ENCODE peak calls at places on chromosomes 6 and 20, in four cellular contexts. X, A, C and R are unnamed samples.

GRCh38 chr6:38673397-38674165 is 29.4 kb downstream of the GLO1 start:
- DNase-seq in X (peak), C (no peak), A (no peak), R (no peak)

GRCh38 chr20:35305682-35306556 is 13.7 kb upstream of the FAM83C start:
- DNase-seq in A (no peak), C (no peak), X (peak), R (no peak)

GRCh38 chr6:71181565-71181964 is 107.0 kb upstream of the OGFRL1 start:
- DNase-seq in X (peak), C (no peak), A (no peak), R (no peak)

GRCh38 chr20:46559685-46560440 is 9.4 kb upstream of the OCSTAMP start:
- DNase-seq in C (no peak), A (no peak), X (no peak), R (no peak)

GRCh38 chr6:30391240-30391639 is 46.3 kb downstream of the RPP21 start:
- DNase-seq in C (no peak), X (no peak), A (no peak), R (no peak)

GRCh38 chr20:19995220-19995863 is 21.8 kb upstream of the NAA20 start:
- DNase-seq in C (peak), X (peak), A (no peak), R (peak)

GRCh38 chr6:117266267-117266797 is 974 bp downstream of the VGLL2 start:
- DNase-seq in C (no peak), A (no peak), X (no peak), R (no peak)

GRCh38 chr6:47034919-47035318 is 7.2 kb downstream of the ADGRF1 start:
- DNase-seq in A (no peak), X (peak), C (no peak), R (no peak)

GRCh38 chr6:12886961-12887775 is 170.6 kb downstream of the PHACTR1 start:
- DNase-seq in X (peak), C (no peak), A (no peak), R (no peak)

GRCh38 chr6:30075094-30075986 is at the start of gene RNF39:
- DNase-seq in C (no peak), X (peak), A (no peak), R (peak)

GRCh38 chr6:154164397-154164796 is 125.4 kb downstream of the OPRM1 start:
- DNase-seq in X (no peak), A (no peak), C (no peak), R (no peak)

GRCh38 chr6:89970609-89971337 is 76.5 kb downstream of the GJA10 start:
- DNase-seq in A (no peak), X (peak), C (no peak), R (no peak)

GRCh38 chr6:32432050-32432450 is 7.6 kb upstream of the HLA-DRA start:
- DNase-seq in C (peak), X (peak), A (no peak), R (no peak)

GRCh38 chr20:63129991-63130653 is 85.8 kb downstream of the YTHDF1 start:
- DNase-seq in C (no peak), A (no peak), X (no peak), R (no peak)

GRCh38 chr20:36571564-36572504 is 1.6 kb upstream of the TGIF2 start:
- DNase-seq in C (no peak), X (no peak), A (no peak), R (peak)

GRCh38 chr20:18585134-18585533 is 2.7 kb upstream of the DTD1 start:
- DNase-seq in A (no peak), C (no peak), X (peak), R (no peak)

GRCh38 chr6:11785449-11785951 is 6.9 kb upstream of the ADTRP start:
- DNase-seq in A (no peak), C (no peak), X (peak), R (peak)

GRCh38 chr6:14658909-14659561 is 541.5 kb downstream of the CD83 start:
- DNase-seq in C (no peak), A (no peak), X (peak), R (no peak)

GRCh38 chr6:85008311-85009015 is 244.1 kb upstream of the TBX18 start:
- DNase-seq in X (peak), A (no peak), C (no peak), R (no peak)

GRCh38 chr6:163306000-163306399 is 108.5 kb upstream of the QKI start:
- DNase-seq in X (no peak), C (no peak), A (no peak), R (no peak)

GRCh38 chr6:41406821-41407787 is 71.7 kb downstream of the NCR2 start:
- DNase-seq in C (no peak), A (no peak), X (no peak), R (no peak)

GRCh38 chr20:31933698-31934097 is 18.1 kb downstream of the PDRG1 start:
- DNase-seq in X (no peak), A (no peak), C (no peak), R (no peak)

GRCh38 chr20:13402171-13402760 is 181.2 kb downstream of the ISM1 start:
- DNase-seq in C (no peak), A (no peak), X (peak), R (no peak)

GRCh38 chr6:85186546-85187170 is 263.2 kb upstream of the NT5E start:
- DNase-seq in X (peak), C (no peak), A (no peak), R (no peak)

GRCh38 chr20:43388267-43389081 is 69.2 kb upstream of the SRSF6 start:
- DNase-seq in X (no peak), C (no peak), A (no peak), R (no peak)

GRCh38 chr20:43507150-43508080 is at the start of gene L3MBTL1:
- DNase-seq in X (peak), A (peak), C (peak), R (peak)

GRCh38 chr6:44920952-44921491 is 407.1 kb upstream of the RUNX2 start:
- DNase-seq in X (no peak), C (no peak), A (no peak), R (no peak)

GRCh38 chr6:45574885-45575284 is 197.2 kb upstream of the SUPT3H start:
- DNase-seq in X (no peak), A (no peak), C (no peak), R (no peak)

GRCh38 chr6:110557226-110557625 is 80.8 kb upstream of the SLC22A16 start:
- DNase-seq in X (no peak), A (no peak), C (no peak), R (no peak)

GRCh38 chr6:84093405-84094049 is 60.0 kb downstream of the MRAP2 start:
- DNase-seq in X (no peak), A (no peak), C (no peak), R (peak)

GRCh38 chr6:167109661-167110060 is 13.2 kb upstream of the CCR6 start:
- DNase-seq in A (no peak), C (no peak), X (no peak), R (no peak)

GRCh38 chr6:41419385-41419784 is 84.0 kb downstream of the NCR2 start:
- DNase-seq in C (no peak), X (no peak), A (no peak), R (no peak)

GRCh38 chr20:33423141-33423834 is 20.3 kb downstream of the SNTA1 start:
- DNase-seq in C (no peak), X (peak), A (no peak), R (no peak)
- TF ChIP-seq CTCF in C (no peak), X (no peak), A (no peak), R (no peak)

DNA sequence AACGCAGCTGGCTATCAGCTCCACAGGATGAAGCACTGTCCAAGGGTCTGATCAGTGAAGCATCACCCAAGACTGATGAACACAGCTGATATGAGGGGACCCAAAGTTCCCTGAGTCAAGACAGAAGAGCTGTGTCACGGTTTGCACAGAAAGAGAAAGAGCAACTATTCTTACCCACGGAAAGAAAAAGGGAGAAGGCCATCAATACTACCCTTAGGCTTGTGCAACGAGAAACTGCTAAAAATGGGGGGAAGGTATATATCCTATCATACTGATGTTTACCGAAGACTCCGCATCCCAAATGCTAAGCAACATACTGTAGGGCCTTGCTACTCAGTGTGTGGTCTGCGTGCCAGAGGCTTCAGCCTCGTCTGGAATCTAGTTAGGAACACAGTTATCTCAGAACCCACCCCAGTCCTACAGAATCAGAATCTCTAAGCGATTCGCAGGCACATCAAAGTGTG is 665 bp downstream of the FASTKD5 start:
- DNase-seq in C (no peak), A (no peak), X (no peak), R (peak)
- TF ChIP-seq CTCF in C (no peak), A (no peak), X (no peak), R (no peak)

GRCh38 chr6:78861509-78861908 is 5.8 kb upstream of the IRAK1BP1 start:
- DNase-seq in A (no peak), C (no peak), X (peak), R (no peak)
- TF ChIP-seq CTCF in A (no peak), C (peak), X (peak), R (no peak)

GRCh38 chr6:143953922-143954321 is 54.1 kb downstream of the PLAGL1 start:
- DNase-seq in X (no peak), C (no peak), A (no peak), R (no peak)

GRCh38 chr6:143955971-143956370 is 52.1 kb downstream of the PLAGL1 start:
- DNase-seq in X (peak), C (no peak), A (no peak), R (no peak)

GRCh38 chr6:143959865-143960264 is 48.2 kb downstream of the PLAGL1 start:
- DNase-seq in C (no peak), X (no peak), A (no peak), R (no peak)

GRCh38 chr6:143958839-143959399 is 49.1 kb downstream of the PLAGL1 start:
- DNase-seq in X (no peak), C (no peak), A (no peak), R (no peak)

DNA sequence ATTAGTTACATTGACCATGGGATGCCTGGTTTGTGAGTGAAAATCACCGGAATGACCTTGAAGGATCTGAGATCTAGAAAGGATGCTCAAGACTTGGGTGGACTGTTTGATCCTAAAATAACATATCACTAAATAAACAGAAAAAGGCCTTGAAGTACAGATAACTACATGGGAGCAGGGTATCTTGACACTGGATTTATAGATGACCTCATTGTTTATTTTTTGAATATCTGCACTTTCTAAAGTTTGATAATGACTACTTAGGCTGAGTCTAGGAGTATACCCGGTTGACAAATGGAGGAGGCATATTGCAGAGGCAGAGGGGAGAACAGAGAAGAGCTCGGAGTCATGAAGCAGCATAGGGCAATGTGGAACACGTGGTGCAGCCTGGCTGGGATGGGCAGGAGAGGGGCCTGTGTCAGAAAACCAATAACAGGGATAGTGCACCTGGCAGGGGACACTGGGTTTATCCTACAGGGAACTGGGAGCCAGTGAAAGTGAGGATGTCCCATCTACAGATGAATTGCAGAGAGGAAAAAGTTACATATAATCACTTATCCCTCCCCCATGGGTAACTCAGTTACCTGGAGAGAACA is 50.3 kb downstream of the PLAGL1 start:
- DNase-seq in A (no peak), X (no peak), C (no peak), R (no peak)
- TF ChIP-seq CTCF in A (no peak), X (no peak), C (no peak), R (no peak)